ENCODE peak calls at places on chromosomes 1 and 21, in eight cellular contexts. One of them, this sample, is unnamed.

GRCh38 chr1:203381151-203381751 is 30.3 kb upstream of the FMOD start:
- DNase-seq in GM23248: no peak
- DNase-seq in NCI-H2107: no peak
- DNase-seq in NCI-H460: no peak
- DNase-seq in activated CD4-positive, alpha-beta T cell treated with anti-CD3 and anti-CD28 coated beads for 48 hours: no peak
- DNase-seq in MCF 10A: no peak
- DNase-seq in left ventricle myocardium inferior: no peak
- DNase-seq in MV-4-11: peak; percentile 81
- DNase-seq in this sample: no peak

GRCh38 chr1:170707959-170708666 is 44.2 kb downstream of the PRRX1 start:
- DNase-seq in GM23248: peak; percentile 96
- DNase-seq in NCI-H2107: no peak
- DNase-seq in NCI-H460: peak; percentile 53
- DNase-seq in activated CD4-positive, alpha-beta T cell treated with anti-CD3 and anti-CD28 coated beads for 48 hours: no peak
- DNase-seq in MCF 10A: peak; percentile 93
- DNase-seq in left ventricle myocardium inferior: no peak
- DNase-seq in MV-4-11: peak; percentile 9
- DNase-seq in this sample: no peak

GRCh38 chr1:112524251-112524650 is 15.5 kb downstream of the WNT2B start:
- DNase-seq in GM23248: peak; percentile 48
- DNase-seq in NCI-H2107: no peak
- DNase-seq in NCI-H460: no peak
- DNase-seq in activated CD4-positive, alpha-beta T cell treated with anti-CD3 and anti-CD28 coated beads for 48 hours: no peak
- DNase-seq in MCF 10A: no peak
- DNase-seq in left ventricle myocardium inferior: peak; percentile 37
- DNase-seq in MV-4-11: no peak
- DNase-seq in this sample: no peak

GRCh38 chr1:230766318-230766717 is 19.1 kb downstream of the CAPN9 start:
- DNase-seq in GM23248: no peak
- DNase-seq in NCI-H2107: no peak
- DNase-seq in NCI-H460: no peak
- DNase-seq in activated CD4-positive, alpha-beta T cell treated with anti-CD3 and anti-CD28 coated beads for 48 hours: no peak
- DNase-seq in MCF 10A: no peak
- DNase-seq in left ventricle myocardium inferior: no peak
- DNase-seq in MV-4-11: no peak
- DNase-seq in this sample: no peak

GRCh38 chr21:15533618-15534017 is 196.2 kb upstream of the USP25 start:
- DNase-seq in GM23248: no peak
- DNase-seq in NCI-H2107: no peak
- DNase-seq in NCI-H460: no peak
- DNase-seq in activated CD4-positive, alpha-beta T cell treated with anti-CD3 and anti-CD28 coated beads for 48 hours: no peak
- DNase-seq in MCF 10A: no peak
- DNase-seq in left ventricle myocardium inferior: no peak
- DNase-seq in MV-4-11: no peak
- DNase-seq in this sample: no peak

GRCh38 chr21:44354001-44354405 is 582 bp downstream of the TRPM2 start:
- DNase-seq in GM23248: no peak
- DNase-seq in NCI-H2107: no peak
- DNase-seq in NCI-H460: no peak
- DNase-seq in activated CD4-positive, alpha-beta T cell treated with anti-CD3 and anti-CD28 coated beads for 48 hours: no peak
- DNase-seq in MCF 10A: peak; percentile 46
- DNase-seq in left ventricle myocardium inferior: no peak
- DNase-seq in MV-4-11: peak; percentile 98
- DNase-seq in this sample: no peak

GRCh38 chr1:155729031-155729898 is 40.4 kb downstream of the DAP3 start:
- DNase-seq in GM23248: peak; percentile 75
- DNase-seq in NCI-H2107: peak; percentile 29
- DNase-seq in NCI-H460: peak; percentile 74
- DNase-seq in activated CD4-positive, alpha-beta T cell treated with anti-CD3 and anti-CD28 coated beads for 48 hours: peak; percentile 43
- DNase-seq in MCF 10A: peak; percentile 80
- DNase-seq in left ventricle myocardium inferior: no peak
- DNase-seq in MV-4-11: peak; percentile 13
- DNase-seq in this sample: no peak

GRCh38 chr1:155931332-155932038 is 2.7 kb downstream of the KHDC4 start:
- DNase-seq in GM23248: peak; percentile 56
- DNase-seq in NCI-H2107: no peak
- DNase-seq in NCI-H460: no peak
- DNase-seq in activated CD4-positive, alpha-beta T cell treated with anti-CD3 and anti-CD28 coated beads for 48 hours: no peak
- DNase-seq in MCF 10A: peak; percentile 69
- DNase-seq in left ventricle myocardium inferior: no peak
- DNase-seq in MV-4-11: no peak
- DNase-seq in this sample: no peak

GRCh38 chr1:87449348-87449963 is 120.8 kb downstream of the LMO4 start:
- DNase-seq in GM23248: peak; percentile 13
- DNase-seq in NCI-H2107: peak; percentile 7
- DNase-seq in NCI-H460: no peak
- DNase-seq in activated CD4-positive, alpha-beta T cell treated with anti-CD3 and anti-CD28 coated beads for 48 hours: peak; percentile 33
- DNase-seq in MCF 10A: no peak
- DNase-seq in left ventricle myocardium inferior: peak; percentile 36
- DNase-seq in MV-4-11: no peak
- DNase-seq in this sample: peak; percentile 13

GRCh38 chr1:201709564-201710295 is 119.2 kb upstream of the IPO9 start:
- DNase-seq in GM23248: peak; percentile 85
- DNase-seq in NCI-H2107: no peak
- DNase-seq in NCI-H460: peak; percentile 71
- DNase-seq in activated CD4-positive, alpha-beta T cell treated with anti-CD3 and anti-CD28 coated beads for 48 hours: peak; percentile 76
- DNase-seq in MCF 10A: peak; percentile 87
- DNase-seq in left ventricle myocardium inferior: peak; percentile 80
- DNase-seq in MV-4-11: peak; percentile 54
- DNase-seq in this sample: no peak

GRCh38 chr1:70211536-70211935 is 6.2 kb upstream of the LRRC40 start:
- DNase-seq in GM23248: peak; percentile 51
- DNase-seq in NCI-H2107: no peak
- DNase-seq in NCI-H460: no peak
- DNase-seq in activated CD4-positive, alpha-beta T cell treated with anti-CD3 and anti-CD28 coated beads for 48 hours: no peak
- DNase-seq in MCF 10A: peak; percentile 3
- DNase-seq in left ventricle myocardium inferior: no peak
- DNase-seq in MV-4-11: no peak
- DNase-seq in this sample: no peak

GRCh38 chr1:11272544-11272841 is 505 bp upstream of the UBIAD1 start:
- DNase-seq in GM23248: no peak
- DNase-seq in NCI-H2107: no peak
- DNase-seq in NCI-H460: no peak
- DNase-seq in activated CD4-positive, alpha-beta T cell treated with anti-CD3 and anti-CD28 coated beads for 48 hours: no peak
- DNase-seq in MCF 10A: no peak
- DNase-seq in left ventricle myocardium inferior: no peak
- DNase-seq in MV-4-11: no peak
- DNase-seq in this sample: no peak

This sample was measured in T-helper 2 cell.